ENCODE peak calls at places on chromosome 16, in six cellular contexts. Y, C, W, E, X and H are unnamed samples.
A peak's percentile ranks its signal among the peaks of the same experiment; 100 is the strongest.

GRCh38 chr16:4679854-4680636 is 13.3 kb upstream of the NUDT16L1 start:
- DNase-seq in Y (no peak), C (peak; percentile 67), W (no peak), E (no peak), X (no peak), H (no peak)

GRCh38 chr16:69522041-69522578 is 43.7 kb upstream of the NFAT5 start:
- DNase-seq in Y (no peak), C (no peak), W (no peak), E (no peak), X (no peak), H (no peak)

GRCh38 chr16:48201515-48202201 is 42.4 kb upstream of the LONP2 start:
- DNase-seq in Y (no peak), C (no peak), W (no peak), E (no peak), X (no peak), H (no peak)

GRCh38 chr16:84810518-84811273 is 9.1 kb upstream of the CRISPLD2 start:
- DNase-seq in Y (no peak), C (peak; percentile 63), W (no peak), E (peak; percentile 64), X (no peak), H (peak; percentile 86)

GRCh38 chr16:14193316-14193871 is 122.3 kb downstream of the MRTFB start:
- DNase-seq in Y (no peak), C (no peak), W (no peak), E (peak; percentile 57), X (no peak), H (no peak)

GRCh38 chr16:89320717-89321501 is 103.4 kb downstream of the ZNF778 start:
- DNase-seq in Y (no peak), C (peak; percentile 61), W (no peak), E (no peak), X (no peak), H (no peak)

GRCh38 chr16:68003031-68003430 is 3.7 kb upstream of the DPEP2 start:
- DNase-seq in Y (no peak), C (peak; percentile 54), W (no peak), E (no peak), X (no peak), H (no peak)

GRCh38 chr16:11356573-11357331 is 11.5 kb downstream of the RMI2 start:
- DNase-seq in Y (no peak), C (peak; percentile 61), W (no peak), E (peak; percentile 68), X (peak; percentile 41), H (no peak)

GRCh38 chr16:87507351-87508069 is 14.7 kb upstream of the ZCCHC14 start:
- DNase-seq in Y (no peak), C (no peak), W (no peak), E (no peak), X (no peak), H (no peak)

GRCh38 chr16:1990336-1991134 is 765 bp downstream of the SYNGR3 start:
- DNase-seq in Y (no peak), C (no peak), W (no peak), E (peak; percentile 68), X (peak; percentile 63), H (no peak)

GRCh38 chr16:53031323-53031942 is 21.3 kb downstream of the CHD9NB start:
- DNase-seq in Y (no peak), C (no peak), W (no peak), E (no peak), X (no peak), H (no peak)

GRCh38 chr16:28149016-28149888 is 62.5 kb downstream of the XPO6 start:
- DNase-seq in Y (no peak), C (peak; percentile 22), W (no peak), E (no peak), X (no peak), H (no peak)

GRCh38 chr16:54931757-54932660 is 1.3 kb downstream of the IRX5 start:
- DNase-seq in Y (no peak), C (no peak), W (no peak), E (peak; percentile 26), X (no peak), H (no peak)

GRCh38 chr16:12021578-12022265 is 45.2 kb downstream of the SNX29 start:
- DNase-seq in Y (no peak), C (no peak), W (no peak), E (no peak), X (no peak), H (no peak)

GRCh38 chr16:4415538-4416199 is 727 bp downstream of the CORO7 start:
- DNase-seq in Y (no peak), C (no peak), W (peak; percentile 78), E (peak; percentile 53), X (peak; percentile 63), H (no peak)

GRCh38 chr16:49821614-49822282 is 34.2 kb downstream of the ZNF423 start:
- DNase-seq in Y (no peak), C (no peak), W (no peak), E (no peak), X (no peak), H (no peak)

GRCh38 chr16:72480926-72481325 is 309.0 kb upstream of the PMFBP1 start:
- DNase-seq in Y (no peak), C (no peak), W (no peak), E (no peak), X (no peak), H (peak; percentile 42)

GRCh38 chr16:606656-607307 is 16.9 kb downstream of the RAB40C start:
- DNase-seq in Y (no peak), C (no peak), W (no peak), E (no peak), X (no peak), H (no peak)

GRCh38 chr16:74107795-74108610 is 188.6 kb upstream of the PSMD7 start:
- DNase-seq in Y (no peak), C (peak; percentile 2), W (no peak), E (peak; percentile 37), X (no peak), H (peak; percentile 4)